ENCODE peak calls at places on chromosomes 7 and 10, in six cellular contexts. F, M, V, J, Q and U are unnamed samples.

GRCh38 chr7:69624842-69625637 is 26.8 kb downstream of the AUTS2 start:
- DNase-seq in Q (no peak), J (no peak), F (no peak), V (no peak), M (no peak), U (no peak)

GRCh38 chr7:6646380-6646950 is 9.3 kb downstream of the ZNF316 start:
- DNase-seq in F (no peak), V (no peak), Q (no peak), M (no peak), J (no peak), U (peak; percentile 3)

GRCh38 chr7:12210179-12211053 is 678 bp upstream of the TMEM106B start:
- DNase-seq in M (no peak), Q (no peak), J (no peak), F (peak; percentile 66), V (peak; percentile 41), U (peak; percentile 68)

GRCh38 chr10:124356706-124357582 is 61.8 kb downstream of the OAT start:
- DNase-seq in V (no peak), M (no peak), Q (no peak), F (no peak), J (no peak), U (no peak)

GRCh38 chr10:99328579-99329237 is 448 bp upstream of the CNNM1 start:
- DNase-seq in J (no peak), F (no peak), V (no peak), M (no peak), Q (no peak), U (no peak)

GRCh38 chr10:14879055-14879800 is 562 bp downstream of the SUV39H2 start:
- DNase-seq in F (peak; percentile 41), V (peak; percentile 5), M (no peak), J (no peak), Q (peak; percentile 11), U (peak; percentile 36)

GRCh38 chr10:69634759-69635425 is 4.8 kb downstream of the FAM241B start:
- DNase-seq in J (no peak), F (no peak), M (no peak), V (no peak), Q (no peak), U (no peak)

GRCh38 chr10:127922675-127923366 is 15.9 kb downstream of the PTPRE start:
- DNase-seq in Q (peak; percentile 95), J (peak; percentile 90), V (peak; percentile 96), M (peak; percentile 94), F (no peak), U (peak; percentile 81)

GRCh38 chr7:134992626-134993179 is 6.4 kb downstream of the AGBL3 start:
- DNase-seq in F (no peak), Q (peak; percentile 66), J (no peak), M (peak; percentile 53), V (peak; percentile 52), U (peak; percentile 14)

GRCh38 chr7:17646181-17646956 is 293.9 kb downstream of the SNX13 start:
- DNase-seq in J (peak; percentile 47), M (peak; percentile 75), Q (peak; percentile 79), V (peak; percentile 40), F (no peak), U (peak; percentile 37)

GRCh38 chr10:74916283-74916682 is 89.9 kb downstream of the KAT6B start:
- DNase-seq in J (no peak), Q (no peak), F (no peak), V (no peak), M (no peak), U (no peak)

GRCh38 chr7:87984088-87984487 is 50.0 kb downstream of the ADAM22 start:
- DNase-seq in V (no peak), F (no peak), Q (no peak), J (no peak), M (no peak), U (no peak)

GRCh38 chr7:21011153-21011552 is 224.5 kb upstream of the SP8 start:
- DNase-seq in M (no peak), V (no peak), Q (no peak), J (no peak), F (no peak), U (peak; percentile 40)

GRCh38 chr10:75398630-75399460 is 2.7 kb downstream of the ZNF503 start:
- DNase-seq in J (no peak), F (peak; percentile 22), Q (peak; percentile 50), M (peak; percentile 46), V (no peak), U (peak; percentile 46)

GRCh38 chr10:101968910-101969321 is 87.1 kb downstream of the ARMH3 start:
- DNase-seq in J (no peak), Q (no peak), M (no peak), V (no peak), F (no peak), U (no peak)

GRCh38 chr10:43879162-43879561 is 230.5 kb upstream of the ZNF32 start:
- DNase-seq in F (no peak), V (no peak), Q (no peak), M (no peak), J (no peak), U (no peak)

GRCh38 chr10:21172774-21173432 is 275.8 kb upstream of the NEBL start:
- DNase-seq in V (no peak), Q (peak; percentile 24), J (no peak), M (no peak), F (peak; percentile 52), U (peak; percentile 55)

GRCh38 chr10:89342219-89342966 is 14.6 kb downstream of the IFIT3 start:
- DNase-seq in Q (peak; percentile 88), V (peak; percentile 81), J (peak; percentile 66), M (peak; percentile 86), F (no peak), U (no peak)

GRCh38 chr7:5758753-5759330 is 22.6 kb downstream of the RNF216 start:
- DNase-seq in M (no peak), J (no peak), F (no peak), V (no peak), Q (no peak), U (no peak)

GRCh38 chr10:79386637-79387465 is 39.6 kb downstream of the PPIF start:
- DNase-seq in J (no peak), Q (peak; percentile 2), V (no peak), F (peak; percentile 16), M (no peak), U (no peak)

GRCh38 chr10:16828114-16828568 is 10.9 kb upstream of the RSU1 start:
- DNase-seq in M (peak; percentile 88), J (peak; percentile 88), Q (peak; percentile 88), V (peak; percentile 65), F (peak; percentile 72), U (peak; percentile 90)

GRCh38 chr10:25725917-25726716 is 207.9 kb upstream of the MYO3A start:
- DNase-seq in M (peak; percentile 47), F (peak; percentile 36), Q (peak; percentile 78), J (peak; percentile 39), V (peak; percentile 26), U (peak; percentile 79)

GRCh38 chr7:135414850-135415439 is 95.0 kb downstream of the CNOT4 start:
- DNase-seq in J (peak; percentile 20), Q (peak; percentile 80), V (peak; percentile 29), F (peak; percentile 24), M (peak; percentile 55), U (peak; percentile 60)

GRCh38 chr10:63297941-63298340 is 164.8 kb downstream of the NRBF2 start:
- DNase-seq in V (no peak), M (no peak), F (no peak), Q (no peak), J (no peak), U (no peak)

GRCh38 chr7:28700790-28701203 is 257.3 kb downstream of the TRIL start:
- DNase-seq in J (no peak), Q (no peak), M (peak; percentile 26), F (no peak), V (peak; percentile 32), U (no peak)

GRCh38 chr7:101390901-101391301 is 28.2 kb downstream of the COL26A1 start:
- DNase-seq in V (no peak), F (no peak), M (peak; percentile 14), Q (peak; percentile 57), J (no peak), U (peak; percentile 37)
- H3K4me3 ChIP-seq in V (no peak overlapping the region), F (no peak overlapping the region), M (no peak overlapping the region), Q (no peak overlapping the region), J (no peak overlapping the region), U (no peak overlapping the region)

GRCh38 chr7:130506358-130506757 is 14.5 kb downstream of the MEST start:
- DNase-seq in M (no peak), F (no peak), Q (no peak), V (no peak), J (no peak), U (no peak)
- H3K4me3 ChIP-seq in M (no peak overlapping the region), F (no peak overlapping the region), Q (no peak overlapping the region), V (no peak overlapping the region), J (no peak overlapping the region), U (no peak overlapping the region)

DNA sequence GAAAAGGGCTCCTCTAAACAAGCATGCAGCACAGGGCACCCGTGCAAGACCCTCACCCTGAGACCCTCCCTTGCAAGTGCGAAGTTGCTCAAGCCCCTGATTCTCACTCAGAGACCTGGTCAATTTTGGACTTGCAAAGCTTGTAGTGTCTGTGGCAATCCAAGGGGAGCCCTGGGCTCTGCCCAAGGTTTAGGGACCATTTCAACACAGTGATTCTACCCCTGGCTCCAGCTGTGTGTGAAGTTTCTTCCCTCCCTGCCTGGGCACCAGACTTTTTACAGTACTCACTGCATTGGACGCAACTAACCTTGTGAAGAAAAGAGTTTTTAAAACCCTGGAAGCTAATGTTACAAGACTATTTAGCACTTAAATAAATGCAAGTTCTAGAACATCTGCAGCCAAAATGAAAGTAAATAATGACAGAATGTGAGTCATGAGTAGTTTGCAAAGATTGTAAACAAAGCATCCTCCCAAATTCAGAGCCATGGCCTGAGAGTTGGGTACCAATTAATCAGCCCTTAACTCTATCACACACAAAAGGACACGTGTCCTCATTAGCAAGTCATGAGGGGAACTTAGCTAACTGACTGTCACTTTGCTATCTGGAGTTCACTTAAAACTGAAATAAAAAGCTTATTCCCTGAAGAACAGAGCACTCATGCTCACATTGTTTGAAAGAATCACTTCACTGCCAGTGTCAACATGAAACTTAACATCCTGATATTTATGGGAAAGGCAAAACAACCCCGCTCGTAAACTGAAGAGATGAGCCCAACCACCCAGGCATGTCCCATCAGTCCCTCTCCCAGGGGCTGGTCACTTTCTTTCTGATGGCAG is 48.1 kb downstream of the RGS10 start:
- DNase-seq in J (no peak), F (no peak), V (peak; percentile 18), Q (no peak), M (no peak), U (no peak)
- H3K4me3 ChIP-seq in J (no peak overlapping the region), F (no peak overlapping the region), V (no peak overlapping the region), Q (no peak overlapping the region), M (no peak overlapping the region), U (no peak overlapping the region)

GRCh38 chr7:101604331-101604933 is 24.7 kb downstream of the MYL10 start:
- DNase-seq in V (no peak), M (no peak), F (no peak), Q (no peak), J (no peak), U (no peak)
- H3K4me3 ChIP-seq in V (no peak overlapping the region), M (no peak overlapping the region), F (no peak overlapping the region), Q (no peak overlapping the region), J (no peak overlapping the region), U (no peak overlapping the region)

DNA sequence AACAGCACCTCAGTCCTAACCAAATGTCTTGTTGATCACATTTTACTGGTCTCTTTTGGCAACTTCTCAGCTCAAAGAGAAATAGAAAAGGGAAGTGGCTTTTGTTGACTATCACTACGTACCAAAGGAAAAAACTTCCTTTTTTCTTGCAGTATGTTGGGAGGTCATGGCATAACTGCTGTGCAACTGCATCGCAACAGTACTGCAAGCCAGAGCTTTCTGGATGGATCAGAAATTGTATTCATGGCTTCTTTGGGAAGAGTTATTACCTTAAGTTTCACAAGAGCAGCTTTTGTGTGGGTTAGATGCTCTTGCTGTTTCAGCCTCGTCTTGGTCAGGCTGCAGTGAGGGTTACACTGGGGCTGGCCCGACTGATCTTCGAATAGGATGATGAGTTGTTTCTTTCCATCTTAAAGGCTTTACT is 153.3 kb downstream of the CELF2 start:
- DNase-seq in M (no peak), V (no peak), F (no peak), Q (no peak), J (no peak), U (no peak)
- H3K4me3 ChIP-seq in M (no peak overlapping the region), V (no peak overlapping the region), F (no peak overlapping the region), Q (no peak overlapping the region), J (no peak overlapping the region), U (no peak overlapping the region)